ENCODE peak calls at places on chromosomes 5 and 9, in four cellular contexts. S is erythroblast, J is Peyer's patch, P is HCT116. N is an unnamed sample.

GRCh38 chr5:58012103-58012502 is 447.8 kb downstream of the PLK2 start:
- DNase-seq in P (no peak), J (no peak), S (no peak), N (no peak)

GRCh38 chr5:93653716-93654115 is 70.7 kb downstream of the NR2F1 start:
- DNase-seq in P (no peak), S (no peak), J (no peak), N (no peak)

GRCh38 chr9:128316421-128316820 is 5.8 kb downstream of the TRUB2 start:
- DNase-seq in P (no peak), S (no peak), J (no peak), N (no peak)

GRCh38 chr5:95924720-95925119 is 36.9 kb downstream of the ELL2 start:
- DNase-seq in P (no peak), S (no peak), J (no peak), N (no peak)

GRCh38 chr9:129981180-129981907 is 61.6 kb downstream of the FNBP1 start:
- DNase-seq in J (peak), P (no peak), S (no peak), N (no peak)

GRCh38 chr5:143396353-143396940 is 7.0 kb downstream of the NR3C1 start:
- DNase-seq in P (no peak), J (no peak), S (no peak), N (no peak)

GRCh38 chr9:35516481-35516880 is 26.6 kb downstream of the RUSC2 start:
- DNase-seq in P (no peak), S (no peak), J (no peak), N (no peak)

GRCh38 chr9:14251146-14252071 is 62.5 kb downstream of the NFIB start:
- DNase-seq in J (peak), P (peak), S (no peak), N (peak)

DNA sequence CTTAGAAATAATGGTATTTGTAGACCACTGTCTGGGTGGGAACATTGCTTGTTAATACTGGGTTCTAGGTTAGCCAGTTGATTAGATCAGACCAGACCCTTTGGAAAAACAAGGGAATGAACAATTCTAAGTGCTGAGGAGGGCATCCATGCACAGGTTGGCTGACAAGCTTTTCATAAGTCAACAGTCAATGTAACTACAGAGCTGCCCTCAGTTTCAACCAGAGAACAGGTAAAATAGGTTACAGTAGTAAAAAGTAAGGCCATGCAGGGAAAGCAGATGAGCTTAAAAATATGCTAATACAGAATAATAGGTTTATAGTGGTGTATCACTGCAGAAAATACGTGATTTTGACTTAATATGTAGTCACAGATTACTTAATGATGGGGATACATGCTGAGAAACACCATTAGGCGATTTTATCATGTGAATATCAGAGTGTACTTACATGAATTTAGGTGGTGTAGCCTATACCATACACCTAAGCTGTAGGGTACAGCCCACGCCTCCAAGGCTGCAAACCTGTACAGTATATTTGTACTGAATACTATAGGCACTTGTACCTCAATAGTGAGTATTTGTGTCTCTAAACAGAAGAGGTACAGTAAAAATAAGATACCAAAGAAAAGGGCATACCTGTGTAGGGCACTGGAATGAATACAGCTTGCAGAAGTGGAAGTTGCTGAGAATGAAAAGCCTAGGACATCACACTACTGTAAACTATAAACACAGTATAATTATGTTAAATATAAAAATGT is 6.1 kb upstream of the FGF18 start:
- DNase-seq in S (no peak), J (no peak), P (no peak), N (no peak)
- TF ChIP-seq POLR2A in S (no peak), J (no peak), P (no peak), N (no peak)

GRCh38 chr9:95508968-95509850 is 7.6 kb downstream of the PTCH1 start:
- DNase-seq in J (peak), S (peak), P (peak), N (peak)

GRCh38 chr9:95509851-95510529 is 6.8 kb downstream of the PTCH1 start:
- DNase-seq in J (no peak), P (no peak), S (no peak), N (no peak)

GRCh38 chr9:95511952-95512750 is 4.6 kb downstream of the PTCH1 start:
- DNase-seq in S (no peak), J (no peak), P (no peak), N (no peak)

GRCh38 chr9:95511232-95511951 is 5.4 kb downstream of the PTCH1 start:
- DNase-seq in J (peak), P (no peak), S (peak), N (peak)

DNA sequence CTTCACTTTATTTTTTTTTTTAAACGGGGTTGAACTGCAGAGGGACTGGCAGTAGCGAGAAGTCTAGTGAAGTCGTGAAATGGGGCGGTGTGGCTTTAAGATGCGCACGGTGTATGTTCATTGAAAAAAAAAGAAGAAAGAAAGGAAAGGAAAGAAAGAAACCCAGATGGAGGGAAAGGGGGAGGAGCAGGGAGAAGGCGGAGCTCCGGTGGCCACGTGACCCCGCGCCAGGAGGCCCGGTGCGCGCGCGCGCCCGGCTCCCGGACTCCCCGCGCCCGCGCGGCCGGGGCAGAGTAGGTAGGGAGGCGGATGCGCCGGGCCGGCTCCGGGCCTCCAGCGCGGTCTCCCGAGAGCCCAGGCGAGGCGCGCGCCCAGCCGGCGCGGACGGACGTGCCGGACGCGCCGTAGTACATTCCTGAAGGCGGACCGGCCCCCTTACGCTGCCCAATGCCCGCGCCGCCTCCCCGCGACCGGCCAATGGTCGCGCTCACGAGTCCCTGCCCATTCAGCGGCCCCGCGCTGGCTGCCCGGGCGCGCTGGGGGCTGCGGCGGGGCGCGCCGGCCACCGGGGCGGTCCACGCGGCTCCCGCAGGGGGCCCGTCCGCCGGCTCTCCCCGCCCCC is 6.0 kb downstream of the PTCH1 start:
- DNase-seq in P (peak), S (peak), J (peak), N (peak)
- TF ChIP-seq POLR2A in P (no peak), S (peak), J (peak), N (peak)

GRCh38 chr9:5440426-5440825 is 2.7 kb upstream of the PLGRKT start:
- DNase-seq in J (no peak), S (no peak), P (no peak), N (no peak)

GRCh38 chr9:5436441-5436840 is 1.3 kb downstream of the PLGRKT start:
- DNase-seq in J (peak), P (no peak), S (no peak), N (no peak)

GRCh38 chr9:5435912-5436311 is 1.8 kb downstream of the PLGRKT start:
- DNase-seq in P (no peak), J (peak), S (peak), N (no peak)

GRCh38 chr9:5438301-5439162 is 807 bp upstream of the PLGRKT start:
- DNase-seq in P (no peak), J (peak), S (no peak), N (no peak)

DNA sequence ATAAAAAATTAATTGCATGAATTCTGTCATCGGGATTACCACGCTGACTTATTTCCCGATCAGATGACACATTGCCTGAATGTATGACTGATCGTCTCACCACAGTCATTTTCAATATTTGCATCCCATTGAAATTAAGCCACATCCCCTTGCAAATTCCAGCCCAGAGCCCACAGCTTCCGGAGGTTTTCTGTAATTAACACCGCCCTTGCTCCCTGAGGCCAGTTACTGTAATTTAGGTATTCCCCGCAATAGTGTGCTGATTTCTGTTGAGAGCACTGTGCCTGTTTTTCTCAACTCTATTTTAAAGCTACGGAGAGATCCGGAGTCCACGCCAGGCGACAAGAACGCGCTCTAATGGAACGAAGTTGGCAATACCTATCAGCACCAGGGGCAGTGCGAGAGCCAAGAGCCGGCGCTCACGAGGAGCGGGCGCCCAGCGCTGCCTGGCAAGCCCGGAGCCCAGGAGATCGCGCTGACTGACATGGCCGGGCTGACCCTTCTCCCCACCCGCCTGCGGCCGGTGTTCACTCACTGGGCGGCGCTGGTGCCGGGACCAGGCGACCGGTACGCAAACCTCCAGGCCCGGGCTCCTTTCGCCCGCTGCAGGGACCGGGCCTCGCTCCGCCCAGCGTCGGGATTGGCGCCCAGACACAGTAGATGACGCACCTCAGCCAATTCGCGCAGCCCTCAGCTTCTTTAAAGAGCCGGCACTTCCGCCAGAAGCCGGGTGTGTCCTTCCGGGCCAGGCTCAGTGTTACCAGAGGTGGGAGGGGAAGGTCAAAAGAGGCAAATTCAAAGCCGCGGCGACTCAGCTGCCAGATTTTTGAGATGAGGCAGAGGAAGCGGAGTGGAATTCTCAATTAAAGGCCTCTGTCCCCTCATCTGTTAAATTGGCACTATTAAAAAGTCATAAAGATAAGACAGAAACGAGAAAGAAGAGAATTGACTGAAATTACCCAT is at the start of gene PLGRKT:
- DNase-seq in J (peak), P (peak), S (peak), N (peak)
- TF ChIP-seq POLR2A in J (peak), P (peak), S (peak), N (peak)

GRCh38 chr9:69173891-69174644 is at the start of gene TJP2:
- DNase-seq in P (no peak), S (peak), J (peak), N (peak)
- TF ChIP-seq POLR2A in P (no peak), S (peak), J (no peak), N (peak)

GRCh38 chr9:106896695-106897094 is 33.7 kb downstream of the ZNF462 start:
- DNase-seq in P (no peak), S (no peak), J (no peak), N (no peak)
- TF ChIP-seq POLR2A in P (no peak), S (no peak), J (no peak), N (no peak)

N was measured in H54.